ENCODE peak calls at places on chromosomes 2 and 18, in seven cellular contexts. K is body of pancreas; F is left cardiac atrium; J is CD4-positive, alpha-beta T cell; N is fibroblast of gingiva; S is activated gamma-delta T cell treated with Interleukin-2 at 50 U/mL for 16 hours; L is HS-5. O is an unnamed sample.

GRCh38 chr2:43509886-43510285 is 86.0 kb downstream of the THADA start:
- DNase-seq in J (no peak), L (no peak), F (no peak), S (no peak), N (no peak), K (no peak), O (no peak)

GRCh38 chr18:32735781-32736180 is 37.0 kb downstream of the KLHL14 start:
- DNase-seq in K (no peak), N (no peak), J (no peak), F (no peak), L (peak; percentile 36), S (no peak), O (no peak)

GRCh38 chr2:111975053-111975552 is 76.7 kb downstream of the MERTK start:
- DNase-seq in L (peak; percentile 99), J (no peak), N (peak; percentile 78), K (no peak), F (no peak), S (no peak), O (peak; percentile 45)

GRCh38 chr2:65175894-65176527 is 46.1 kb upstream of the RAB1A start:
- DNase-seq in J (no peak), F (no peak), L (no peak), N (no peak), K (no peak), S (no peak), O (no peak)

GRCh38 chr2:44836174-44836573 is 105.3 kb upstream of the SIX3 start:
- DNase-seq in S (no peak), F (no peak), L (no peak), N (no peak), K (no peak), J (no peak), O (no peak)

GRCh38 chr18:26700201-26700600 is 151.8 kb upstream of the KCTD1 start:
- DNase-seq in F (no peak), L (no peak), S (no peak), K (no peak), N (no peak), J (no peak), O (no peak)

GRCh38 chr2:182672471-182673165 is 43.4 kb upstream of the DNAJC10 start:
- DNase-seq in N (peak; percentile 32), S (no peak), L (peak; percentile 56), K (no peak), J (no peak), F (no peak), O (no peak)

GRCh38 chr18:34031810-34032209 is 192.9 kb downstream of the NOL4 start:
- DNase-seq in N (no peak), L (no peak), F (no peak), S (no peak), J (no peak), K (peak; percentile 15), O (peak; percentile 32)

GRCh38 chr2:231300722-231301076 is 94.8 kb upstream of the B3GNT7 start:
- DNase-seq in K (no peak), S (no peak), F (no peak), J (no peak), N (no peak), L (no peak), O (no peak)

GRCh38 chr2:96906719-96907404 is 37.0 kb upstream of the SEMA4C start:
- DNase-seq in J (no peak), L (no peak), N (peak; percentile 54), K (no peak), S (no peak), F (peak; percentile 61), O (no peak)

GRCh38 chr2:174925046-174925784 is 80.0 kb downstream of the CHN1 start:
- DNase-seq in S (no peak), N (no peak), J (no peak), K (no peak), F (no peak), L (no peak), O (peak; percentile 68)

GRCh38 chr2:109229094-109229675 is 100.2 kb downstream of the SH3RF3 start:
- DNase-seq in J (no peak), N (no peak), K (no peak), S (no peak), F (no peak), L (no peak), O (no peak)

GRCh38 chr2:111188681-111189080 is 68.0 kb downstream of the BCL2L11 start:
- DNase-seq in J (no peak), S (no peak), L (no peak), F (no peak), N (no peak), K (no peak), O (no peak)

GRCh38 chr2:195049372-195050031 is 607.5 kb upstream of the SLC39A10 start:
- DNase-seq in L (peak; percentile 31), S (no peak), J (no peak), F (no peak), K (no peak), N (no peak), O (no peak)

GRCh38 chr2:85433511-85434089 is 15.1 kb downstream of the SH2D6 start:
- DNase-seq in N (peak; percentile 98), S (no peak), K (peak; percentile 73), F (peak; percentile 87), L (peak; percentile 59), J (no peak), O (peak; percentile 77)

GRCh38 chr2:224312741-224313140 is 89.2 kb downstream of the FAM124B start:
- DNase-seq in L (no peak), J (no peak), K (no peak), S (no peak), N (no peak), F (no peak), O (no peak)

GRCh38 chr18:58013241-58014211 is 30.5 kb upstream of the NEDD4L start:
- DNase-seq in J (no peak), N (no peak), S (no peak), L (no peak), K (no peak), F (no peak), O (no peak)

GRCh38 chr2:169705927-169706326 is 11.7 kb downstream of the PHOSPHO2 start:
- DNase-seq in J (no peak), F (no peak), L (no peak), K (no peak), N (peak; percentile 97), S (no peak), O (no peak)

GRCh38 chr2:24247592-24247991 is 72.7 kb downstream of the FAM228A start:
- DNase-seq in J (no peak), S (no peak), F (no peak), L (no peak), K (no peak), N (no peak), O (no peak)

GRCh38 chr18:13378150-13378549 is 159.6 kb downstream of the LDLRAD4 start:
- DNase-seq in L (no peak), F (no peak), J (no peak), S (no peak), K (no peak), N (no peak), O (no peak)

GRCh38 chr2:238790126-238790820 is 57.6 kb upstream of the TWIST2 start:
- DNase-seq in N (peak; percentile 82), L (no peak), K (no peak), S (no peak), J (no peak), F (no peak), O (no peak)

GRCh38 chr2:145058457-145058856 is 538.5 kb upstream of the ZEB2 start:
- DNase-seq in J (no peak), N (no peak), L (no peak), K (no peak), F (no peak), S (no peak), O (no peak)

GRCh38 chr2:20291106-20291564 is 59.5 kb downstream of the PUM2 start:
- DNase-seq in N (peak; percentile 71), F (peak; percentile 33), K (peak; percentile 46), S (no peak), J (no peak), L (peak; percentile 68), O (peak; percentile 81)

GRCh38 chr2:183995632-183996031 is 602.7 kb upstream of the ZNF804A start:
- DNase-seq in N (no peak), K (peak; percentile 60), J (no peak), L (no peak), S (no peak), F (no peak), O (no peak)

GRCh38 chr2:151508519-151508918 is 98.8 kb downstream of the RIF1 start:
- DNase-seq in N (no peak), L (no peak), S (no peak), J (no peak), F (no peak), K (no peak), O (peak; percentile 61)

GRCh38 chr2:160293401-160293911 is 93.4 kb upstream of the ITGB6 start:
- DNase-seq in K (no peak), N (peak; percentile 88), F (peak; percentile 28), L (no peak), S (no peak), J (no peak), O (peak; percentile 18)

GRCh38 chr18:33937270-33937816 is 287.4 kb downstream of the NOL4 start:
- DNase-seq in J (no peak), N (no peak), S (no peak), F (no peak), L (no peak), K (no peak), O (no peak)

GRCh38 chr2:240145461-240145860 is 5.0 kb upstream of the OTOS start:
- DNase-seq in S (no peak), F (no peak), K (no peak), J (no peak), N (no peak), L (no peak), O (no peak)

GRCh38 chr18:54284967-54285785 is 15.9 kb downstream of the POLI start:
- DNase-seq in L (peak; percentile 28), J (peak; percentile 11), F (peak; percentile 61), S (peak; percentile 24), K (no peak), N (peak; percentile 63), O (no peak)

O was measured in ELF-1.